ENCODE peak calls at places on chromosomes 4 and X, in ten cellular contexts. O is NAMALWA; C is EL; M is germinal center; L is non-pigmented ciliary epithelial cell; Q is stimulated activated CD4-positive, alpha-beta T cell treated with anti-CD3 and anti-CD28 coated beads, Interleukin-2, amount 100 ng/mL, for 48 hours; T is CD8-positive, alpha-beta memory T cell; Z is A172; I is activated T-helper 1 cell treated with Interleukin-2 at 50 U/mL for 16 hours; K is head of caudate nucleus. J is an unnamed sample.

GRCh38 chr4:119526786-119527550 is 101.6 kb downstream of the PDE5A start:
- DNase-seq in K (no peak), C (peak), L (no peak), Q (no peak), Z (no peak), T (no peak), I (no peak), M (no peak), O (no peak), J (no peak)

GRCh38 chr4:98614655-98615054 is 43.8 kb downstream of the TSPAN5 start:
- DNase-seq in C (no peak), K (no peak), Q (no peak), Z (no peak), T (no peak), I (no peak), O (no peak), L (no peak), M (no peak), J (no peak)

GRCh38 chr4:147786031-147786430 is 54.1 kb downstream of the ARHGAP10 start:
- DNase-seq in I (no peak), C (no peak), M (peak), T (no peak), O (peak), L (no peak), K (no peak), Z (no peak), Q (no peak), J (no peak)

GRCh38 chr4:121594796-121595526 is 101.8 kb downstream of the ANXA5 start:
- DNase-seq in K (no peak), O (no peak), T (no peak), M (no peak), C (peak), L (peak), I (no peak), Z (peak), Q (no peak), J (no peak)

GRCh38 chr4:157204634-157205244 is 15.8 kb upstream of the GRIA2 start:
- DNase-seq in T (no peak), C (no peak), Q (peak), O (peak), L (no peak), M (no peak), Z (no peak), I (no peak), K (no peak), J (peak)

GRCh38 chr4:153384160-153384559 is 39.7 kb downstream of the MND1 start:
- DNase-seq in Z (no peak), O (no peak), Q (no peak), C (no peak), I (no peak), L (no peak), T (no peak), M (no peak), K (no peak), J (no peak)

GRCh38 chr4:147247577-147247976 is 233.3 kb upstream of the EDNRA start:
- DNase-seq in T (no peak), C (peak), M (no peak), Z (peak), Q (no peak), I (no peak), O (no peak), K (no peak), L (no peak), J (no peak)

GRCh38 chr4:169254546-169254983 is 16.2 kb downstream of the SH3RF1 start:
- DNase-seq in Q (no peak), C (peak), L (no peak), K (no peak), I (no peak), T (no peak), O (no peak), M (no peak), Z (peak), J (no peak)

GRCh38 chr4:187491959-187492358 is 503.6 kb upstream of the ZFP42 start:
- DNase-seq in K (no peak), L (no peak), Z (no peak), T (no peak), Q (no peak), M (no peak), C (no peak), I (no peak), O (no peak), J (no peak)

GRCh38 chr4:21184788-21185187 is 484.5 kb downstream of the PACRGL start:
- DNase-seq in I (no peak), C (no peak), K (no peak), T (no peak), O (no peak), Q (no peak), M (no peak), L (no peak), Z (no peak), J (no peak)

GRCh38 chrX:130343411-130343810 is 3.7 kb downstream of the SLC25A14 start:
- DNase-seq in L (no peak), C (no peak), I (no peak), K (no peak), T (no peak), Q (no peak), M (no peak), Z (no peak), O (no peak), J (no peak)

GRCh38 chrX:10199212-10199611 is 42.4 kb downstream of the CLCN4 start:
- DNase-seq in T (no peak), Z (no peak), I (no peak), L (no peak), O (peak), Q (no peak), C (peak), K (no peak), M (peak), J (peak)